ENCODE peak calls at places on chromosome 9, in seven cellular contexts. Y is IMR-90, B is mesendoderm, T is mesenchymal stem cell, X is H9, F is H1, G is trophoblast cell. L is an unnamed sample.
A peak's percentile ranks its signal among the peaks of the same experiment; 100 is the strongest.

GRCh38 chr9:84493284-84493947 is 152.9 kb upstream of the SLC28A3 start:
- DNase-seq in F (no peak), G (no peak), Y (no peak), T (no peak), X (peak; percentile 64), B (peak; percentile 40), L (no peak)

GRCh38 chr9:128115187-128116103 is 12.1 kb downstream of the PTGES2 start:
- DNase-seq in X (no peak), F (no peak), G (peak; percentile 72), T (no peak), B (no peak), Y (no peak), L (no peak)

GRCh38 chr9:89500008-89500407 is 2.1 kb upstream of the SEMA4D start:
- DNase-seq in T (no peak), G (no peak), B (no peak), F (no peak), X (no peak), Y (no peak), L (no peak)

GRCh38 chr9:116697341-116697740 is 10.2 kb downstream of the TRIM32 start:
- DNase-seq in X (no peak), G (no peak), B (no peak), T (peak; percentile 38), F (no peak), Y (peak; percentile 77), L (no peak)

GRCh38 chr9:92611621-92612275 is 58.2 kb downstream of the IPPK start:
- DNase-seq in Y (no peak), F (no peak), T (no peak), B (no peak), X (no peak), G (no peak), L (no peak)

GRCh38 chr9:127526655-127527559 is 75.6 kb downstream of the LRSAM1 start:
- DNase-seq in B (peak; percentile 67), Y (no peak), T (no peak), X (no peak), G (peak; percentile 55), F (no peak), L (no peak)

GRCh38 chr9:2198956-2199635 is 183.9 kb downstream of the SMARCA2 start:
- DNase-seq in Y (no peak), F (no peak), X (no peak), G (no peak), B (no peak), T (no peak), L (no peak)

GRCh38 chr9:27619743-27620142 is 46.5 kb upstream of the C9orf72 start:
- DNase-seq in B (no peak), X (no peak), T (no peak), Y (no peak), F (no peak), G (no peak), L (no peak)

GRCh38 chr9:127280880-127281660 is 16.5 kb downstream of the GARNL3 start:
- DNase-seq in X (no peak), G (no peak), B (no peak), Y (no peak), F (no peak), T (no peak), L (no peak)

GRCh38 chr9:78821126-78821822 is 524.3 kb downstream of the PSAT1 start:
- DNase-seq in X (no peak), Y (peak; percentile 42), B (peak; percentile 62), T (peak; percentile 48), G (peak; percentile 81), F (no peak), L (no peak)

GRCh38 chr9:116942593-116943061 is 255.5 kb downstream of the TRIM32 start:
- DNase-seq in F (no peak), G (no peak), Y (no peak), B (no peak), T (no peak), X (no peak), L (no peak)

GRCh38 chr9:75985515-75985914 is 95.0 kb downstream of the PCSK5 start:
- DNase-seq in X (no peak), T (no peak), Y (no peak), G (no peak), B (no peak), F (no peak), L (no peak)

GRCh38 chr9:123954518-123954917 is 24.6 kb upstream of the DENND1A start:
- DNase-seq in Y (no peak), T (no peak), B (no peak), F (no peak), G (no peak), X (peak; percentile 66), L (no peak)

GRCh38 chr9:81492710-81493447 is 196.5 kb downstream of the TLE1 start:
- DNase-seq in Y (peak; percentile 100), F (no peak), B (no peak), T (peak; percentile 95), G (no peak), X (no peak), L (no peak)

GRCh38 chr9:133360400-133361393 is 4.3 kb downstream of the SURF2 start:
- DNase-seq in T (no peak), F (no peak), G (no peak), Y (no peak), B (no peak), X (no peak), L (no peak)

GRCh38 chr9:27203783-27204182 is 93.2 kb downstream of the EQTN start:
- DNase-seq in F (no peak), Y (no peak), X (no peak), T (no peak), B (no peak), G (peak; percentile 30), L (no peak)

GRCh38 chr9:89425921-89426388 is 72.0 kb downstream of the SEMA4D start:
- DNase-seq in Y (no peak), X (no peak), B (no peak), T (no peak), F (no peak), G (no peak), L (no peak)

GRCh38 chr9:24881361-24881760 is 335.7 kb upstream of the IZUMO3 start:
- DNase-seq in T (no peak), B (no peak), G (peak; percentile 19), X (no peak), F (no peak), Y (no peak), L (no peak)

GRCh38 chr9:34993502-34994428 is 4.2 kb downstream of the DNAJB5 start:
- DNase-seq in F (no peak), G (no peak), B (peak; percentile 93), T (peak; percentile 81), X (peak; percentile 78), Y (peak; percentile 61), L (no peak)

GRCh38 chr9:122349201-122349600 is 21.6 kb upstream of the PTGS1 start:
- DNase-seq in G (no peak), F (no peak), T (no peak), B (no peak), Y (no peak), X (no peak), L (no peak)

GRCh38 chr9:122348791-122349190 is 22.0 kb upstream of the PTGS1 start:
- DNase-seq in B (no peak), Y (no peak), X (no peak), G (no peak), T (no peak), F (no peak), L (no peak)

GRCh38 chr9:122346478-122347347 is 24.1 kb upstream of the PTGS1 start:
- DNase-seq in G (peak; percentile 60), Y (no peak), X (peak; percentile 65), B (peak; percentile 53), T (peak; percentile 30), F (no peak), L (no peak)

GRCh38 chr9:122347348-122348287 is 23.2 kb upstream of the PTGS1 start:
- DNase-seq in X (no peak), T (peak; percentile 22), B (peak; percentile 60), F (no peak), Y (no peak), G (peak; percentile 64), L (no peak)

GRCh38 chr9:122348288-122348777 is 22.5 kb upstream of the PTGS1 start:
- DNase-seq in Y (no peak), G (no peak), F (no peak), B (no peak), T (no peak), X (no peak), L (no peak)
- H2BK5ac ChIP-seq in Y (no peak overlapping the region), G (no peak overlapping the region), F (no peak overlapping the region), B (no peak overlapping the region), T (no peak overlapping the region), X (no peak overlapping the region), L (no peak overlapping the region)

GRCh38 chr9:83119873-83120272 is 56.9 kb upstream of the RASEF start:
- DNase-seq in X (no peak), B (no peak), F (no peak), T (no peak), Y (no peak), G (peak; percentile 52), L (no peak)

GRCh38 chr9:83130541-83130940 is 67.6 kb upstream of the RASEF start:
- DNase-seq in X (no peak), F (no peak), T (peak; percentile 25), Y (no peak), B (no peak), G (no peak), L (no peak)

GRCh38 chr9:83125671-83126070 is 62.7 kb upstream of the RASEF start:
- DNase-seq in X (no peak), G (peak; percentile 96), B (no peak), F (no peak), T (no peak), Y (no peak), L (no peak)
- H4K8ac ChIP-seq in X (no peak overlapping the region), G (no peak overlapping the region), B (no peak overlapping the region), F (no peak overlapping the region), T (no peak overlapping the region), Y (no peak overlapping the region), L (no peak overlapping the region)

DNA sequence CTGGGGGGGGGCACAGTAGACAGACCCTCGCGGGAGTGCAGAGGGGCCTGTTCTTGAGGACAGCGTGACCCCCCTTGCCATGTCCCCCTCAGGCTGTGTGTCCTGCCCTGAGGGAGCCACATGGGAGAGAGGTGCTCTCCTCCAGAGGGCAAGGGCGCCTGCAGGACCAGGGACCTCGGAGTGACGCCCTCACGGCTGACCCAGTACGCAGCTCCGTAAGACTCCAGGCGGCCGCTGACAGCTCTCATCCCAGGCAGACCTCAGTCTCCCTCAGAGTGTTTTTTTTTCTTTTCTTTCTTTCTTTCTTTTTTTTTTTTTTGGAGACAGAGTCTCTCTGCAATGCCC is 27.3 kb downstream of the EXD3 start:
- DNase-seq in B (no peak), F (no peak), T (no peak), Y (no peak), G (no peak), X (no peak), L (no peak)
- H2BK5ac ChIP-seq in B (no peak overlapping the region), F (no peak overlapping the region), T (no peak overlapping the region), Y (no peak overlapping the region), G (no peak overlapping the region), X (no peak overlapping the region), L (no peak overlapping the region)

DNA sequence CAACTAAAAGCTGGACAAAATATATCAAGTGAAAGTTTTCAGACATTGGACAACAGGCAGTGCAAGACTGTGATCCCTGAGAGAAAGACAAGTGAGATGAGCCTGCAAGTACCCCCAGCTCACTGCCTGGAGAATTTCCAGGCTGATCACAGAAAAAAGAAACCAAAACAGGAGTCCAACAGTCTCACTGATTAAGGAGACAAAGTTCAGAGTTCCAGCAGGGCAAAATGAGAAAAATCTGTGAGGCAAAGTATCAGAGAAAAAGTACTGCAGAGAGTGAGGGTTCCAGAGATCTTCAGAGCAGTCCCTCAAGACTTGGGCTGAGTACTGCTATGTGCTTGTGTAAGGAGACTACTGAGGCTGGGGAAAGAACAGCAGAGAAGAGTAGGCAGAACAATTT is 56.0 kb upstream of the PRSS3 start:
- DNase-seq in G (no peak), F (no peak), T (no peak), Y (no peak), X (no peak), B (no peak), L (no peak)
- H4K8ac ChIP-seq in G (no peak overlapping the region), F (no peak overlapping the region), T (no peak overlapping the region), Y (no peak overlapping the region), X (no peak overlapping the region), B (no peak overlapping the region), L (no peak overlapping the region)